ENCODE peak calls at places on chromosomes 3 and 15, in eight cellular contexts. One of them, this sample, is unnamed. For H3K36me3, the result is how much of the 10 kb centered on the place peaks cover.

GRCh38 chr3:185715091-185715490 is 109.8 kb downstream of the IGF2BP2 start:
- DNase-seq in esophagus muscularis mucosa: no peak
- DNase-seq in H7: no peak
- DNase-seq in tibial artery: no peak
- DNase-seq in colonic mucosa: no peak
- DNase-seq in tibial nerve: no peak
- DNase-seq in naive thymus-derived CD4-positive, alpha-beta T cell: no peak
- DNase-seq in Peyer's patch: no peak
- DNase-seq in this sample: peak

GRCh38 chr3:85760342-85760741 is 801.6 kb downstream of the CADM2 start:
- DNase-seq in esophagus muscularis mucosa: no peak
- DNase-seq in H7: no peak
- DNase-seq in tibial artery: no peak
- DNase-seq in colonic mucosa: no peak
- DNase-seq in tibial nerve: no peak
- DNase-seq in naive thymus-derived CD4-positive, alpha-beta T cell: no peak
- DNase-seq in Peyer's patch: no peak
- DNase-seq in this sample: no peak

GRCh38 chr3:32354362-32354778 is 37.3 kb upstream of the CMTM7 start:
- DNase-seq in esophagus muscularis mucosa: no peak
- DNase-seq in H7: no peak
- DNase-seq in tibial artery: no peak
- DNase-seq in colonic mucosa: no peak
- DNase-seq in tibial nerve: no peak
- DNase-seq in naive thymus-derived CD4-positive, alpha-beta T cell: no peak
- DNase-seq in Peyer's patch: no peak
- DNase-seq in this sample: peak

GRCh38 chr3:10635446-10636076 is 130.2 kb upstream of the ATP2B2 start:
- DNase-seq in esophagus muscularis mucosa: no peak
- DNase-seq in H7: no peak
- DNase-seq in tibial artery: no peak
- DNase-seq in colonic mucosa: no peak
- DNase-seq in tibial nerve: no peak
- DNase-seq in naive thymus-derived CD4-positive, alpha-beta T cell: no peak
- DNase-seq in Peyer's patch: no peak
- DNase-seq in this sample: no peak

GRCh38 chr3:139281512-139282196 is 62.2 kb upstream of the MRPS22 start:
- DNase-seq in esophagus muscularis mucosa: no peak
- DNase-seq in H7: no peak
- DNase-seq in tibial artery: no peak
- DNase-seq in colonic mucosa: no peak
- DNase-seq in tibial nerve: no peak
- DNase-seq in naive thymus-derived CD4-positive, alpha-beta T cell: no peak
- DNase-seq in Peyer's patch: no peak
- DNase-seq in this sample: no peak

GRCh38 chr15:32959077-32959476 is 235.4 kb downstream of the FMN1 start:
- DNase-seq in esophagus muscularis mucosa: no peak
- DNase-seq in H7: no peak
- DNase-seq in tibial artery: no peak
- DNase-seq in colonic mucosa: no peak
- DNase-seq in tibial nerve: no peak
- DNase-seq in naive thymus-derived CD4-positive, alpha-beta T cell: no peak
- DNase-seq in Peyer's patch: no peak
- DNase-seq in this sample: no peak

GRCh38 chr15:44713006-44713966 is 2.0 kb downstream of the B2M start:
- DNase-seq in esophagus muscularis mucosa: no peak
- DNase-seq in H7: peak
- DNase-seq in tibial artery: no peak
- DNase-seq in colonic mucosa: no peak
- DNase-seq in tibial nerve: no peak
- DNase-seq in naive thymus-derived CD4-positive, alpha-beta T cell: no peak
- DNase-seq in Peyer's patch: no peak
- DNase-seq in this sample: no peak

GRCh38 chr3:97481416-97481815 is 283.1 kb upstream of the ARL6 start:
- DNase-seq in esophagus muscularis mucosa: no peak
- DNase-seq in H7: peak
- DNase-seq in tibial artery: no peak
- DNase-seq in colonic mucosa: no peak
- DNase-seq in tibial nerve: no peak
- DNase-seq in naive thymus-derived CD4-positive, alpha-beta T cell: no peak
- DNase-seq in Peyer's patch: no peak
- DNase-seq in this sample: no peak

GRCh38 chr15:31457631-31458526 is 131.2 kb downstream of the KLF13 start:
- DNase-seq in esophagus muscularis mucosa: no peak
- DNase-seq in H7: peak
- DNase-seq in tibial artery: peak
- DNase-seq in colonic mucosa: no peak
- DNase-seq in tibial nerve: no peak
- DNase-seq in naive thymus-derived CD4-positive, alpha-beta T cell: no peak
- DNase-seq in Peyer's patch: no peak
- DNase-seq in this sample: no peak

GRCh38 chr3:169604568-169604967 is 58.9 kb downstream of the MECOM start:
- DNase-seq in esophagus muscularis mucosa: no peak
- DNase-seq in H7: no peak
- DNase-seq in tibial artery: no peak
- DNase-seq in colonic mucosa: no peak
- DNase-seq in tibial nerve: no peak
- DNase-seq in naive thymus-derived CD4-positive, alpha-beta T cell: no peak
- DNase-seq in Peyer's patch: no peak
- DNase-seq in this sample: no peak

GRCh38 chr3:12427551-12427950 is 56.7 kb upstream of the TSEN2 start:
- DNase-seq in esophagus muscularis mucosa: no peak
- DNase-seq in H7: no peak
- DNase-seq in tibial artery: no peak
- DNase-seq in colonic mucosa: no peak
- DNase-seq in tibial nerve: no peak
- DNase-seq in naive thymus-derived CD4-positive, alpha-beta T cell: no peak
- DNase-seq in Peyer's patch: no peak
- DNase-seq in this sample: no peak

GRCh38 chr3:124774305-124774673 is 44.0 kb downstream of the UMPS start:
- DNase-seq in esophagus muscularis mucosa: no peak
- DNase-seq in H7: peak
- DNase-seq in tibial artery: peak
- DNase-seq in colonic mucosa: no peak
- DNase-seq in tibial nerve: no peak
- DNase-seq in naive thymus-derived CD4-positive, alpha-beta T cell: no peak
- DNase-seq in Peyer's patch: no peak
- DNase-seq in this sample: no peak

GRCh38 chr3:52796411-52796810 is 1.8 kb downstream of the ITIH3 start:
- DNase-seq in esophagus muscularis mucosa: no peak
- DNase-seq in H7: no peak
- DNase-seq in tibial artery: no peak
- DNase-seq in colonic mucosa: no peak
- DNase-seq in tibial nerve: no peak
- DNase-seq in naive thymus-derived CD4-positive, alpha-beta T cell: no peak
- DNase-seq in Peyer's patch: no peak
- DNase-seq in this sample: no peak

DNA sequence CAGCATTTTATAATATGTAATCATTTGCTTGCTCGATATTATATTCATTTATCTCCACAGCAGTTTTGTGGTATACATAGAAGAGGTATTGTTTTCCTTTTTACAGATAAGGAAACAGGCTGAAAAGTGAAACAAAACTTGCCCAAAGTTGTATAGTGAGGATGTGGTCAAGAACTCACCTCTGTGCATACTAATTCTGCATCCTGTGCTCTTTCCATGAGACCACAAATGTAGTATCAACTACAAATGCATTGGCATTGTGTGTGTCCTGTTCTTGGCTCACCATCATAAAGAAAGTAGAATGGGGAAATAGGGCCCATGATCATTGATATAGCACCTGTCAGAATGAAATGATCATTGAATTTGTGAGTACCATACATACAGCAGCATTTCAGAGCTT is 167.3 kb downstream of the NECTIN3 start:
- DNase-seq in esophagus muscularis mucosa: no peak
- DNase-seq in H7: no peak
- DNase-seq in tibial artery: no peak
- DNase-seq in colonic mucosa: no peak
- DNase-seq in tibial nerve: no peak
- DNase-seq in naive thymus-derived CD4-positive, alpha-beta T cell: no peak
- DNase-seq in Peyer's patch: no peak
- DNase-seq in this sample: no peak
- H3K36me3 ChIP-seq in esophagus muscularis mucosa: under half
- H3K36me3 ChIP-seq in H7: under half
- H3K36me3 ChIP-seq in tibial artery: under half
- H3K36me3 ChIP-seq in colonic mucosa: under half
- H3K36me3 ChIP-seq in tibial nerve: under half
- H3K36me3 ChIP-seq in naive thymus-derived CD4-positive, alpha-beta T cell: under half
- H3K36me3 ChIP-seq in Peyer's patch: under half
- H3K36me3 ChIP-seq in this sample: under half

GRCh38 chr3:150613034-150613433 is 9.9 kb downstream of the SELENOT start:
- DNase-seq in esophagus muscularis mucosa: no peak
- DNase-seq in H7: no peak
- DNase-seq in tibial artery: no peak
- DNase-seq in colonic mucosa: no peak
- DNase-seq in tibial nerve: no peak
- DNase-seq in naive thymus-derived CD4-positive, alpha-beta T cell: no peak
- DNase-seq in Peyer's patch: no peak
- DNase-seq in this sample: no peak
- H3K36me3 ChIP-seq in esophagus muscularis mucosa: under half
- H3K36me3 ChIP-seq in H7: under half
- H3K36me3 ChIP-seq in tibial artery: under half
- H3K36me3 ChIP-seq in colonic mucosa: under half
- H3K36me3 ChIP-seq in tibial nerve: under half
- H3K36me3 ChIP-seq in naive thymus-derived CD4-positive, alpha-beta T cell: under half
- H3K36me3 ChIP-seq in Peyer's patch: under half
- H3K36me3 ChIP-seq in this sample: under half

GRCh38 chr15:48603922-48604321 is 41.6 kb downstream of the FBN1 start:
- DNase-seq in esophagus muscularis mucosa: no peak
- DNase-seq in H7: no peak
- DNase-seq in tibial artery: no peak
- DNase-seq in colonic mucosa: no peak
- DNase-seq in tibial nerve: no peak
- DNase-seq in naive thymus-derived CD4-positive, alpha-beta T cell: no peak
- DNase-seq in Peyer's patch: no peak
- DNase-seq in this sample: no peak

GRCh38 chr15:48604567-48604966 is 40.9 kb downstream of the FBN1 start:
- DNase-seq in esophagus muscularis mucosa: no peak
- DNase-seq in H7: no peak
- DNase-seq in tibial artery: no peak
- DNase-seq in colonic mucosa: no peak
- DNase-seq in tibial nerve: no peak
- DNase-seq in naive thymus-derived CD4-positive, alpha-beta T cell: no peak
- DNase-seq in Peyer's patch: no peak
- DNase-seq in this sample: no peak

GRCh38 chr15:48603123-48603500 is 42.4 kb downstream of the FBN1 start:
- DNase-seq in esophagus muscularis mucosa: no peak
- DNase-seq in H7: peak
- DNase-seq in tibial artery: no peak
- DNase-seq in colonic mucosa: no peak
- DNase-seq in tibial nerve: no peak
- DNase-seq in naive thymus-derived CD4-positive, alpha-beta T cell: no peak
- DNase-seq in Peyer's patch: no peak
- DNase-seq in this sample: no peak

GRCh38 chr15:48601095-48601494 is 44.4 kb downstream of the FBN1 start:
- DNase-seq in esophagus muscularis mucosa: no peak
- DNase-seq in H7: no peak
- DNase-seq in tibial artery: no peak
- DNase-seq in colonic mucosa: no peak
- DNase-seq in tibial nerve: no peak
- DNase-seq in naive thymus-derived CD4-positive, alpha-beta T cell: no peak
- DNase-seq in Peyer's patch: no peak
- DNase-seq in this sample: no peak

DNA sequence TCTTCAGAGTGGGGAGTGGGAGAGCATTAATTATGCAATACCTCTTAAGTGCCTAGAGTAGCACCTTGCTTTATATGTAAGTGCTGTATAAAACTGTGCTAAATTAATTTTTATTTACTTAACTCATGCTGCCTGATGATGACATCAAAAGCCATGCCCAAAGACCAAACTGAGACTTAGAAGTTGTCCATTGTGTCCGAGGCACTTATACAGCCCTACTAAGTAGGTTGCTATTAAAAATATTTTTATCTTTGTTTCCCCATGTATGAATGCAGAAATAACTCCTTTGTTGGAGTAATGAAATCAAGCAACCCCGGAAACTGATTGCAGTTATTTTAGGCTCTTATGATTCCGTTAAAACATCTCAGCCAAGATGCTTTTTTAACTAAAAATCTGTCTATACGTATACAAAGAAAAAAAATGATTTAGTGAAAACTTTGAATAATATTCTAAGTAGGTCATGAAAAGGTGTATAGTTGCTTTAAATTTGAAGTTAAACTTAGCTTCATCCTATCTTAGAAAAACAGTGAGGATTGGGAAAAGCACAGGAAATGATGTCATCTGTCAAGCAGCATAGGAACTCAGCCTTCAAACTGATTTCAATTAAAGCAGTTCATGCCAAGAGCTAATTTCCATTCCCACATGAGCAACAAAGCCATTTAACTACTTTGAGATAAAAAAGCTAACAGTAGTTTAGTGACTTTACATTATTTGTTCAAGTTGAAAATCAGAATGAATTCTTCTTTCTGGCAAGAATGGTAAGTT is 43.0 kb downstream of the FBN1 start:
- DNase-seq in esophagus muscularis mucosa: no peak
- DNase-seq in H7: no peak
- DNase-seq in tibial artery: no peak
- DNase-seq in colonic mucosa: no peak
- DNase-seq in tibial nerve: no peak
- DNase-seq in naive thymus-derived CD4-positive, alpha-beta T cell: no peak
- DNase-seq in Peyer's patch: no peak
- DNase-seq in this sample: no peak
- H3K36me3 ChIP-seq in esophagus muscularis mucosa: under half
- H3K36me3 ChIP-seq in H7: under half
- H3K36me3 ChIP-seq in tibial artery: under half
- H3K36me3 ChIP-seq in colonic mucosa: under half
- H3K36me3 ChIP-seq in tibial nerve: under half
- H3K36me3 ChIP-seq in naive thymus-derived CD4-positive, alpha-beta T cell: under half
- H3K36me3 ChIP-seq in Peyer's patch: under half
- H3K36me3 ChIP-seq in this sample: under half

GRCh38 chr3:47003461-47004368 is 24.2 kb downstream of the NBEAL2 start:
- DNase-seq in esophagus muscularis mucosa: no peak
- DNase-seq in H7: peak
- DNase-seq in tibial artery: peak
- DNase-seq in colonic mucosa: no peak
- DNase-seq in tibial nerve: no peak
- DNase-seq in naive thymus-derived CD4-positive, alpha-beta T cell: no peak
- DNase-seq in Peyer's patch: no peak
- DNase-seq in this sample: no peak

GRCh38 chr3:47004369-47005211 is 25.1 kb downstream of the NBEAL2 start:
- DNase-seq in esophagus muscularis mucosa: no peak
- DNase-seq in H7: peak
- DNase-seq in tibial artery: peak
- DNase-seq in colonic mucosa: no peak
- DNase-seq in tibial nerve: no peak
- DNase-seq in naive thymus-derived CD4-positive, alpha-beta T cell: no peak
- DNase-seq in Peyer's patch: no peak
- DNase-seq in this sample: no peak

GRCh38 chr3:47007001-47007400 is 27.5 kb downstream of the NBEAL2 start:
- DNase-seq in esophagus muscularis mucosa: no peak
- DNase-seq in H7: peak
- DNase-seq in tibial artery: no peak
- DNase-seq in colonic mucosa: peak
- DNase-seq in tibial nerve: no peak
- DNase-seq in naive thymus-derived CD4-positive, alpha-beta T cell: no peak
- DNase-seq in Peyer's patch: no peak
- DNase-seq in this sample: no peak

GRCh38 chr3:47006145-47006651 is 26.7 kb downstream of the NBEAL2 start:
- DNase-seq in esophagus muscularis mucosa: no peak
- DNase-seq in H7: no peak
- DNase-seq in tibial artery: no peak
- DNase-seq in colonic mucosa: no peak
- DNase-seq in tibial nerve: no peak
- DNase-seq in naive thymus-derived CD4-positive, alpha-beta T cell: no peak
- DNase-seq in Peyer's patch: no peak
- DNase-seq in this sample: no peak

GRCh38 chr3:47005212-47006144 is 26.0 kb downstream of the NBEAL2 start:
- DNase-seq in esophagus muscularis mucosa: no peak
- DNase-seq in H7: peak
- DNase-seq in tibial artery: no peak
- DNase-seq in colonic mucosa: no peak
- DNase-seq in tibial nerve: no peak
- DNase-seq in naive thymus-derived CD4-positive, alpha-beta T cell: no peak
- DNase-seq in Peyer's patch: no peak
- DNase-seq in this sample: peak
- H3K36me3 ChIP-seq in esophagus muscularis mucosa: half or more
- H3K36me3 ChIP-seq in H7: under half
- H3K36me3 ChIP-seq in tibial artery: under half
- H3K36me3 ChIP-seq in colonic mucosa: under half
- H3K36me3 ChIP-seq in tibial nerve: under half
- H3K36me3 ChIP-seq in naive thymus-derived CD4-positive, alpha-beta T cell: half or more
- H3K36me3 ChIP-seq in Peyer's patch: under half
- H3K36me3 ChIP-seq in this sample: under half